ENCODE peak calls at places on chromosomes 7 and 10, in five cellular contexts. W, F, I, Y and Q are unnamed samples.

GRCh38 chr10:132667613-132668394 is 118.1 kb downstream of the NKX6-2 start:
- DNase-seq in W (no peak), F (no peak), I (no peak), Y (no peak), Q (no peak)

GRCh38 chr7:96122746-96123145 is 199.2 kb downstream of the SLC25A13 start:
- DNase-seq in W (no peak), F (no peak), I (no peak), Y (no peak), Q (no peak)

GRCh38 chr7:69067397-69067796 is 530.9 kb upstream of the AUTS2 start:
- DNase-seq in W (no peak), F (peak; percentile 14), I (no peak), Y (no peak), Q (no peak)

GRCh38 chr7:132410385-132410784 is 165.9 kb downstream of the PLXNA4 start:
- DNase-seq in W (no peak), F (no peak), I (no peak), Y (no peak), Q (no peak)

GRCh38 chr10:6199131-6199733 is 3.5 kb upstream of the PFKFB3 start:
- DNase-seq in W (no peak), F (no peak), I (no peak), Y (no peak), Q (no peak)

GRCh38 chr10:33306126-33306525 is 28.3 kb downstream of the NRP1 start:
- DNase-seq in W (no peak), F (no peak), I (no peak), Y (no peak), Q (no peak)

GRCh38 chr7:109101332-109101731 is 531.7 kb downstream of the DNAJB9 start:
- DNase-seq in W (no peak), F (no peak), I (no peak), Y (no peak), Q (no peak)

GRCh38 chr7:106346678-106347217 is 62.0 kb upstream of the NAMPT start:
- DNase-seq in W (peak; percentile 96), F (peak; percentile 60), I (peak; percentile 75), Y (no peak), Q (peak; percentile 92)

GRCh38 chr7:2478800-2479199 is 2.6 kb upstream of the GRIFIN start:
- DNase-seq in W (no peak), F (no peak), I (no peak), Y (no peak), Q (no peak)

GRCh38 chr7:28018020-28018419 is 162.6 kb downstream of the JAZF1 start:
- DNase-seq in W (no peak), F (no peak), I (no peak), Y (no peak), Q (no peak)

GRCh38 chr7:128662091-128662490 is 10.0 kb upstream of the GARIN1A start:
- DNase-seq in W (no peak), F (no peak), I (no peak), Y (no peak), Q (no peak)

GRCh38 chr10:125414998-125415397 is 254.6 kb upstream of the CTBP2 start:
- DNase-seq in W (no peak), F (no peak), I (no peak), Y (no peak), Q (no peak)

GRCh38 chr7:81233208-81233940 is 314.5 kb upstream of the SEMA3C start:
- DNase-seq in W (no peak), F (no peak), I (no peak), Y (no peak), Q (no peak)

GRCh38 chr7:64793106-64793755 is 997 bp upstream of the ZNF138 start:
- DNase-seq in W (no peak), F (peak; percentile 17), I (no peak), Y (no peak), Q (no peak)

GRCh38 chr7:106715730-106716129 is 54.8 kb upstream of the CCDC71L start:
- DNase-seq in W (no peak), F (no peak), I (no peak), Y (no peak), Q (no peak)

GRCh38 chr10:43202224-43202656 is 64.0 kb downstream of the CSGALNACT2 start:
- DNase-seq in W (peak; percentile 31), F (peak; percentile 83), I (no peak), Y (no peak), Q (no peak)

GRCh38 chr7:87474533-87475358 is 734 bp downstream of the ABCB4 start:
- DNase-seq in W (no peak), F (no peak), I (no peak), Y (no peak), Q (peak; percentile 96)

GRCh38 chr7:41566581-41566980 is 136.3 kb downstream of the INHBA start:
- DNase-seq in W (no peak), F (no peak), I (no peak), Y (no peak), Q (no peak)

GRCh38 chr10:96998329-96998888 is 166.3 kb downstream of the LCOR start:
- DNase-seq in W (no peak), F (peak; percentile 33), I (no peak), Y (peak; percentile 77), Q (no peak)

GRCh38 chr10:118218562-118218961 is 123.6 kb downstream of the FAM204A start:
- DNase-seq in W (no peak), F (no peak), I (no peak), Y (no peak), Q (no peak)

GRCh38 chr10:118216071-118216470 is 126.1 kb downstream of the FAM204A start:
- DNase-seq in W (no peak), F (no peak), I (no peak), Y (no peak), Q (no peak)

GRCh38 chr10:118216526-118217035 is 125.5 kb downstream of the FAM204A start:
- DNase-seq in W (no peak), F (no peak), I (no peak), Y (no peak), Q (no peak)

GRCh38 chr10:118214751-118215150 is 127.4 kb downstream of the FAM204A start:
- DNase-seq in W (no peak), F (no peak), I (no peak), Y (no peak), Q (no peak)

GRCh38 chr10:118220346-118220745 is 121.8 kb downstream of the FAM204A start:
- DNase-seq in W (no peak), F (no peak), I (no peak), Y (no peak), Q (no peak)
- TF ChIP-seq SIN3A in W (no peak), F (no peak), I (no peak), Y (no peak), Q (no peak)

DNA sequence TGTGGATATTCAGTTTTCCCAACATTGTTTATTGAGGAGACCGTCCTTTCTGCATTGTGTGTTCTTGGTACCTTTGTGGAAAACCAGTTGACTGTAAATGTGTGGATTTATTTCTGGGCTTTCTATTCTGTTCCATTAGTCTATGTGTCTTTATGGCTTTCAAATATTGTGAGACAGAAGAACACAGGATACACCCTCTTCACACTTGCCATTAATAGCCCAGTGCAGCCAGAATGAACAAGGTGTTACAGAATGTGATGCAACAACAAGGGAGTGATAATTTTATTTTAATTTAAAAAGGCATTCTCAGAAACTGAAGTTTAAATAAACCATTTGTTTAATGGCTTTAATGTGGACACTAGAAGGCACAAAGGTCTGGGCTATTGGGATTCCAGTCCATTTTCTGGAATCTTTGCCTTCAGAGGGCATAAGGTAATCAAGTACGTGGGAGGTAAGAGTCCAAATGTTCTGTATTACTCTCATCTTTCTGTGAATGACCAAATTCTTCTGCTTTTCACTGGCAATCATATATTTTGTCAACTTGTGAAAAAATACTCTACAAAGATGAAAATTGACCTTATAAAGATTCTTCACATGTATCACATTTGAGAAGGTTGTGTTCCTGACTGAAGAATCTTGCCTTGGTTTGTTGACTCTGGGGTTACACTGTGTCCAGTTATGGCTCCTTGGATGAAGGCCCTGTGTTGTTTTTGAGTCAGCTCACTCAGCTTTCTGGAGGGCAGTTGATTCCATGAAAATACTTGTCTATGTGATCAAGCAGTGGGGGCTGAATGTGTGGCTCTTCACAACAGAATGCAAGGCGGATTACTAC is 962.7 kb downstream of the LRMDA start:
- DNase-seq in W (no peak), F (no peak), I (no peak), Y (no peak), Q (no peak)
- TF ChIP-seq SIN3A in W (no peak), F (no peak), I (no peak), Y (no peak), Q (no peak)

DNA sequence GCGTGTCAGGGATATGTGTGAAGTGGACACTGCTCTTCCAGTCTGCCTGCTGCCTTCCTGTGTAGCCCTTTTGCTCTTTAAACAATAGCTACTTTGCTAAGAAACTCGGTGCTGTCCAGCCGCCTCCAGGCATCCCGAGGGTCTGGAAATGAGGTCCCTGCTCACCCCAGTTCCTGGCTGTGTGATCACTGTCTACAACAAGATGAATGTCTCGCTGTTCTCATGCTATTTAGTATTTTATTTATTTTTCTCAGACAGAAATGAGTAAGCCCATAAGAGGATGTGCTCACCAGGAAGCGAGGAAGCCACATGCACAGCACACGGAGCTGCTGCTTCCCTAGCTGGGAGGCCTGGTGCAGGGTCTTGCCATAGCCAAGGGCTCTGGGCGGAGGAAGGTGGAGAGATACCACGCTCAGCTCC is 167.0 kb upstream of the PITRM1 start:
- DNase-seq in W (no peak), F (no peak), I (no peak), Y (no peak), Q (no peak)
- TF ChIP-seq SIN3A in W (no peak), F (no peak), I (no peak), Y (no peak), Q (no peak)

DNA sequence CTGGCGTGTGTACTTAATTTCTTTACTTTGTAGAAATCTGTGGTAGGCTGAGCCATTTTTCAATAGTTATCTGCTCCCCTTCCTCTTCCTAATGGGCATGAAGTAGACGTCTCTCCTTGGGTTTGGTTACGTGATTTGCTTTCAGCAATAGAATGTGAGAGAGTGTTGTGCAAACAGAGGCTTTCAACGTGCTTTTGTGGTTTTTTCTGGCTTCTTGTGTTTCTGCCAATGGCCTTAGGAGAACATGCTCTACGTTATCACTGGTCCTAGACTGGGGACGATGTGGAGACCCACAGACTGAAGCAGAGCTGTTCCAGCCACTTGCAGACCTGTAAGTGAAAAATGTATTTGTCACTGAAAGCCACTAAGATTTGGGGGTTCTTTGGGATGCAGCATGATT is 107.2 kb upstream of the NPTX2 start:
- DNase-seq in W (no peak), F (no peak), I (no peak), Y (no peak), Q (no peak)
- TF ChIP-seq SIN3A in W (no peak), F (no peak), I (no peak), Y (no peak), Q (no peak)

GRCh38 chr10:84762754-84763394 is 434.5 kb downstream of the CCSER2 start:
- DNase-seq in W (no peak), F (peak; percentile 22), I (no peak), Y (no peak), Q (no peak)
- TF ChIP-seq SIN3A in W (no peak), F (no peak), I (no peak), Y (no peak), Q (no peak)